ENCODE peak calls at places on chromosomes 11 and 22, in six cellular contexts. One of them, this sample, is unnamed.
A peak's percentile ranks its signal among the peaks of the same experiment; 100 is the strongest.

GRCh38 chr22:19761500-19762314 is 1.1 kb downstream of the TBX1 start:
- DNase-seq in AG09309: no peak
- DNase-seq in cardiac fibroblast: no peak
- DNase-seq in cardiac muscle cell: no peak
- DNase-seq in GM23248: peak; percentile 65
- DNase-seq in activated CD4-positive, alpha-beta T cell treated with anti-CD3 and anti-CD28 coated beads for 48 hours: no peak
- DNase-seq in this sample: peak; percentile 9

GRCh38 chr11:119263352-119263940 is 53.5 kb downstream of the MCAM start:
- DNase-seq in AG09309: no peak
- DNase-seq in cardiac fibroblast: peak; percentile 22
- DNase-seq in cardiac muscle cell: peak; percentile 20
- DNase-seq in GM23248: peak; percentile 26
- DNase-seq in activated CD4-positive, alpha-beta T cell treated with anti-CD3 and anti-CD28 coated beads for 48 hours: no peak
- DNase-seq in this sample: no peak

GRCh38 chr11:120013325-120014250 is 124.3 kb downstream of the TRIM29 start:
- DNase-seq in AG09309: no peak
- DNase-seq in cardiac fibroblast: peak; percentile 30
- DNase-seq in cardiac muscle cell: peak; percentile 49
- DNase-seq in GM23248: peak; percentile 63
- DNase-seq in activated CD4-positive, alpha-beta T cell treated with anti-CD3 and anti-CD28 coated beads for 48 hours: peak; percentile 35
- DNase-seq in this sample: peak; percentile 18

GRCh38 chr22:37331811-37332536 is 49.7 kb downstream of the CYTH4 start:
- DNase-seq in AG09309: no peak
- DNase-seq in cardiac fibroblast: no peak
- DNase-seq in cardiac muscle cell: no peak
- DNase-seq in GM23248: no peak
- DNase-seq in activated CD4-positive, alpha-beta T cell treated with anti-CD3 and anti-CD28 coated beads for 48 hours: no peak
- DNase-seq in this sample: no peak

GRCh38 chr22:30289126-30289979 is at the start of gene CASTOR1:
- DNase-seq in AG09309: peak; percentile 83
- DNase-seq in cardiac fibroblast: peak; percentile 99
- DNase-seq in cardiac muscle cell: peak; percentile 99
- DNase-seq in GM23248: peak; percentile 100
- DNase-seq in activated CD4-positive, alpha-beta T cell treated with anti-CD3 and anti-CD28 coated beads for 48 hours: peak; percentile 93
- DNase-seq in this sample: peak; percentile 97

GRCh38 chr22:37021710-37022482 is 2.4 kb downstream of the MPST start:
- DNase-seq in AG09309: no peak
- DNase-seq in cardiac fibroblast: peak; percentile 54
- DNase-seq in cardiac muscle cell: peak; percentile 58
- DNase-seq in GM23248: peak; percentile 64
- DNase-seq in activated CD4-positive, alpha-beta T cell treated with anti-CD3 and anti-CD28 coated beads for 48 hours: peak; percentile 72
- DNase-seq in this sample: peak; percentile 81

GRCh38 chr11:116326146-116326545 is 446.6 kb downstream of the BUD13 start:
- DNase-seq in AG09309: no peak
- DNase-seq in cardiac fibroblast: no peak
- DNase-seq in cardiac muscle cell: no peak
- DNase-seq in GM23248: no peak
- DNase-seq in activated CD4-positive, alpha-beta T cell treated with anti-CD3 and anti-CD28 coated beads for 48 hours: no peak
- DNase-seq in this sample: no peak

GRCh38 chr11:128052912-128053641 is 534.3 kb downstream of the ETS1 start:
- DNase-seq in AG09309: peak; percentile 51
- DNase-seq in cardiac fibroblast: peak; percentile 52
- DNase-seq in cardiac muscle cell: peak; percentile 60
- DNase-seq in GM23248: peak; percentile 89
- DNase-seq in activated CD4-positive, alpha-beta T cell treated with anti-CD3 and anti-CD28 coated beads for 48 hours: no peak
- DNase-seq in this sample: no peak

GRCh38 chr11:128862913-128863660 is 4.0 kb downstream of the KCNJ1 start:
- DNase-seq in AG09309: peak; percentile 43
- DNase-seq in cardiac fibroblast: peak; percentile 31
- DNase-seq in cardiac muscle cell: peak; percentile 34
- DNase-seq in GM23248: peak; percentile 86
- DNase-seq in activated CD4-positive, alpha-beta T cell treated with anti-CD3 and anti-CD28 coated beads for 48 hours: no peak
- DNase-seq in this sample: no peak

GRCh38 chr22:49784630-49784971 is 43.1 kb downstream of the BRD1 start:
- DNase-seq in AG09309: no peak
- DNase-seq in cardiac fibroblast: no peak
- DNase-seq in cardiac muscle cell: no peak
- DNase-seq in GM23248: no peak
- DNase-seq in activated CD4-positive, alpha-beta T cell treated with anti-CD3 and anti-CD28 coated beads for 48 hours: no peak
- DNase-seq in this sample: no peak

GRCh38 chr11:2746401-2747230 is 46.8 kb upstream of the KCNQ1OT1 start:
- DNase-seq in AG09309: no peak
- DNase-seq in cardiac fibroblast: no peak
- DNase-seq in cardiac muscle cell: no peak
- DNase-seq in GM23248: no peak
- DNase-seq in activated CD4-positive, alpha-beta T cell treated with anti-CD3 and anti-CD28 coated beads for 48 hours: no peak
- DNase-seq in this sample: no peak

GRCh38 chr11:133835258-133836075 is 9.8 kb downstream of the SPATA19 start:
- DNase-seq in AG09309: no peak
- DNase-seq in cardiac fibroblast: peak; percentile 75
- DNase-seq in cardiac muscle cell: peak; percentile 69
- DNase-seq in GM23248: peak; percentile 66
- DNase-seq in activated CD4-positive, alpha-beta T cell treated with anti-CD3 and anti-CD28 coated beads for 48 hours: peak; percentile 69
- DNase-seq in this sample: peak; percentile 46

GRCh38 chr11:64638017-64638664 is 47.1 kb downstream of the SLC22A12 start:
- DNase-seq in AG09309: no peak
- DNase-seq in cardiac fibroblast: no peak
- DNase-seq in cardiac muscle cell: peak; percentile 26
- DNase-seq in GM23248: peak; percentile 18
- DNase-seq in activated CD4-positive, alpha-beta T cell treated with anti-CD3 and anti-CD28 coated beads for 48 hours: no peak
- DNase-seq in this sample: no peak

GRCh38 chr11:122814401-122814800 is 23.9 kb upstream of the CRTAM start:
- DNase-seq in AG09309: no peak
- DNase-seq in cardiac fibroblast: no peak
- DNase-seq in cardiac muscle cell: peak; percentile 10
- DNase-seq in GM23248: no peak
- DNase-seq in activated CD4-positive, alpha-beta T cell treated with anti-CD3 and anti-CD28 coated beads for 48 hours: no peak
- DNase-seq in this sample: no peak

This sample was measured in erythroblast.